ENCODE peak calls at places on chromosomes 13 and 19, in seven cellular contexts. One of them, this sample, is unnamed.

GRCh38 chr13:98923641-98924397 is 54.0 kb downstream of the DOCK9 start:
- DNase-seq in neural progenitor cell: peak
- DNase-seq in fibroblast of lung: no peak
- DNase-seq in GM23248: no peak
- DNase-seq in mammary epithelial cell: no peak
- DNase-seq in astrocyte: no peak
- DNase-seq in GM23338: no peak
- DNase-seq in this sample: no peak

GRCh38 chr19:15124572-15125231 is 17.5 kb downstream of the SYDE1 start:
- DNase-seq in neural progenitor cell: no peak
- DNase-seq in fibroblast of lung: no peak
- DNase-seq in GM23248: peak
- DNase-seq in mammary epithelial cell: peak
- DNase-seq in astrocyte: no peak
- DNase-seq in GM23338: peak
- DNase-seq in this sample: no peak

GRCh38 chr19:58395979-58396627 is 647 bp downstream of the RNF225 start:
- DNase-seq in neural progenitor cell: peak
- DNase-seq in fibroblast of lung: no peak
- DNase-seq in GM23248: peak
- DNase-seq in mammary epithelial cell: no peak
- DNase-seq in astrocyte: no peak
- DNase-seq in GM23338: peak
- DNase-seq in this sample: no peak

GRCh38 chr13:109715902-109716301 is 70.5 kb downstream of the IRS2 start:
- DNase-seq in neural progenitor cell: peak
- DNase-seq in fibroblast of lung: peak
- DNase-seq in GM23248: peak
- DNase-seq in mammary epithelial cell: peak
- DNase-seq in astrocyte: no peak
- DNase-seq in GM23338: no peak
- DNase-seq in this sample: no peak

GRCh38 chr19:8988204-8988603 is 22.0 kb downstream of the MUC16 start:
- DNase-seq in neural progenitor cell: peak
- DNase-seq in fibroblast of lung: no peak
- DNase-seq in GM23248: no peak
- DNase-seq in mammary epithelial cell: no peak
- DNase-seq in astrocyte: no peak
- DNase-seq in GM23338: peak
- DNase-seq in this sample: no peak

GRCh38 chr13:99605417-99606321 is 104.4 kb downstream of the TM9SF2 start:
- DNase-seq in neural progenitor cell: peak
- DNase-seq in fibroblast of lung: no peak
- DNase-seq in GM23248: peak
- DNase-seq in mammary epithelial cell: no peak
- DNase-seq in astrocyte: peak
- DNase-seq in GM23338: peak
- DNase-seq in this sample: no peak

GRCh38 chr13:101398191-101398590 is 18.1 kb downstream of the NALCN start:
- DNase-seq in neural progenitor cell: no peak
- DNase-seq in fibroblast of lung: peak
- DNase-seq in GM23248: peak
- DNase-seq in mammary epithelial cell: peak
- DNase-seq in astrocyte: peak
- DNase-seq in GM23338: no peak
- DNase-seq in this sample: no peak

GRCh38 chr13:40980466-40980865 is 38.6 kb downstream of the ELF1 start:
- DNase-seq in neural progenitor cell: no peak
- DNase-seq in fibroblast of lung: no peak
- DNase-seq in GM23248: no peak
- DNase-seq in mammary epithelial cell: no peak
- DNase-seq in astrocyte: no peak
- DNase-seq in GM23338: no peak
- DNase-seq in this sample: no peak

GRCh38 chr13:60691268-60691667 is 294.2 kb downstream of the TDRD3 start:
- DNase-seq in neural progenitor cell: no peak
- DNase-seq in fibroblast of lung: no peak
- DNase-seq in GM23248: no peak
- DNase-seq in mammary epithelial cell: no peak
- DNase-seq in astrocyte: no peak
- DNase-seq in GM23338: no peak
- DNase-seq in this sample: no peak

GRCh38 chr19:48950159-48950558 is 4.5 kb upstream of the BAX start:
- DNase-seq in neural progenitor cell: no peak
- DNase-seq in fibroblast of lung: no peak
- DNase-seq in GM23248: no peak
- DNase-seq in mammary epithelial cell: no peak
- DNase-seq in astrocyte: no peak
- DNase-seq in GM23338: no peak
- DNase-seq in this sample: no peak

GRCh38 chr13:51683537-51684050 is 99.3 kb downstream of the WDFY2 start:
- DNase-seq in neural progenitor cell: no peak
- DNase-seq in fibroblast of lung: no peak
- DNase-seq in GM23248: no peak
- DNase-seq in mammary epithelial cell: no peak
- DNase-seq in astrocyte: no peak
- DNase-seq in GM23338: peak
- DNase-seq in this sample: no peak

GRCh38 chr19:23254141-23254910 is 4.1 kb upstream of the ZNF724 start:
- DNase-seq in neural progenitor cell: peak
- DNase-seq in fibroblast of lung: no peak
- DNase-seq in GM23248: no peak
- DNase-seq in mammary epithelial cell: no peak
- DNase-seq in astrocyte: no peak
- DNase-seq in GM23338: no peak
- DNase-seq in this sample: no peak

GRCh38 chr19:10655457-10656312 is 1.5 kb downstream of the ILF3 start:
- DNase-seq in neural progenitor cell: peak
- DNase-seq in fibroblast of lung: no peak
- DNase-seq in GM23248: peak
- DNase-seq in mammary epithelial cell: peak
- DNase-seq in astrocyte: peak
- DNase-seq in GM23338: peak
- DNase-seq in this sample: no peak

DNA sequence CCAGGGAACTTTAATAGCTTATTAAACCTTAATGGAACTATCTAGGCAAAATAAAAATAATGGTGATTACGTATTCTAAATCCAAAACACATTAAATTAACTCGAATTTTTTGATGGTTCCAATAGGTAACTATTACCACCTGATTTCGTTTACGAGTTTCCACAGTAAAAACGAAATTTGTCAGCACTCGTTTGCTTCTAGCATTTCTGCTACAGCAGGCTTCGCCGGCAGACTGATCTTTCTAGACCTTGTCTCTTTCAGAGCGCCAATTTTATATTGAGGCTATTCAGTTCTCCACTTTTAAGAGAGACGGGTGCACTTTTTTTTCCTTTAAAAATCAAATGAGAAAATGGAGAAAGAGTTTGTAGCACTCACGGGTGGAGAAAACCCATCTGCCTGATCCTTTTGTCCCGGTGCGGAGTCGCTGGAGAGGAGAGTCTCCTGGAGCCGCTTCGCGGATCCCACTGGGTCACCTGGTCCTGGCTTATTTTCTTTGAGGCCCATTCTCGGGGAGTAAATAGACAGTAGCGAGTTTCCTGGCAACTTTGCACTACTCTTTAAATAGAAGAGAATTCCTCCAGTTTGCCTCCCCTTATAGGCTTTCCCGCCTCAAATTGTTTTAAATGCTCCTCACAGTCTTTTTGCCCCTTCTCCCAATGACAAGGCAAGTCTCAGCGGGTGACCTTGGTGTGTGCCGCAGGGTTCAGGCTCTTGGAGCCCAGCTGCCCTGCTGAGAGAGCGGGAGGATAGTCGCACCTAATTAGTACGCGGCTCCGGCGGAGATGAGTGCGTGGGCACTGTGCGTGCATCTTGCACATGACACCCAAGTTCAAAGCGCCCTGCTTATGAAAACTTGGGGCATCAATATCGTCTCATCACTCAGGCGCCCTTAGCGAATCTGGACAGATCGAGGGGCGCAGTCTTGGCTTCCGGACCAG is 117.0 kb downstream of the KCNRG start:
- DNase-seq in neural progenitor cell: peak
- DNase-seq in fibroblast of lung: peak
- DNase-seq in GM23248: no peak
- DNase-seq in mammary epithelial cell: no peak
- DNase-seq in astrocyte: no peak
- DNase-seq in GM23338: peak
- DNase-seq in this sample: no peak
- TF ChIP-seq EZH2 in neural progenitor cell: no peak
- TF ChIP-seq EZH2 in fibroblast of lung: no peak
- TF ChIP-seq EZH2 in GM23248: no peak
- TF ChIP-seq EZH2 in mammary epithelial cell: no peak
- TF ChIP-seq EZH2 in astrocyte: peak
- TF ChIP-seq EZH2 in GM23338: peak
- TF ChIP-seq EZH2 in this sample: no peak

GRCh38 chr19:2037676-2038255 is 13.3 kb downstream of the MKNK2 start:
- DNase-seq in neural progenitor cell: no peak
- DNase-seq in fibroblast of lung: no peak
- DNase-seq in GM23248: no peak
- DNase-seq in mammary epithelial cell: no peak
- DNase-seq in astrocyte: no peak
- DNase-seq in GM23338: no peak
- DNase-seq in this sample: no peak

GRCh38 chr19:2036424-2036823 is 14.6 kb downstream of the MKNK2 start:
- DNase-seq in neural progenitor cell: no peak
- DNase-seq in fibroblast of lung: no peak
- DNase-seq in GM23248: no peak
- DNase-seq in mammary epithelial cell: no peak
- DNase-seq in astrocyte: no peak
- DNase-seq in GM23338: no peak
- DNase-seq in this sample: no peak

GRCh38 chr19:2034729-2035589 is 16.1 kb downstream of the MKNK2 start:
- DNase-seq in neural progenitor cell: peak
- DNase-seq in fibroblast of lung: peak
- DNase-seq in GM23248: peak
- DNase-seq in mammary epithelial cell: no peak
- DNase-seq in astrocyte: no peak
- DNase-seq in GM23338: peak
- DNase-seq in this sample: no peak

GRCh38 chr19:2033825-2034159 is 17.3 kb downstream of the MKNK2 start:
- DNase-seq in neural progenitor cell: no peak
- DNase-seq in fibroblast of lung: no peak
- DNase-seq in GM23248: no peak
- DNase-seq in mammary epithelial cell: no peak
- DNase-seq in astrocyte: no peak
- DNase-seq in GM23338: no peak
- DNase-seq in this sample: no peak

DNA sequence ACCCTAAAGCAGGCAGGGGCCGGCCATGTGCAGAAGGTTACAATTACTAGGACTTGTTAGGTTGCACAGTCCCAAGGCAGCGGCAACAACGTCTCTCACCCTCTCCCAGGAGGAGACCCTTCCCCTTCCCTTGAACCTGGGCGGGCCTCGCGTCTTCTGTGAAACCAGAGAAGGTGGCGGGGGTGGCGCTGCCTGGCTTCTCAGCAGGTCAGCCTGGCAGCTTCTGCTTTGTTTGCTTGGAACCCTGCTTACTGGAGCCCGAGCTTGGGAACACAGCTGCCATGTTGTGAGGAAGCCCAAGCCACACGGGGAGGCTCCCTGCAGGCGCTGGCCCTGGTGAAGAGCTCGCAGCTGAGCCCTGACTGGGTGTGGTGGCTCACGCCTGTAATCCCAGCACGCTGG is 15.5 kb downstream of the MKNK2 start:
- DNase-seq in neural progenitor cell: peak
- DNase-seq in fibroblast of lung: no peak
- DNase-seq in GM23248: no peak
- DNase-seq in mammary epithelial cell: no peak
- DNase-seq in astrocyte: no peak
- DNase-seq in GM23338: peak
- DNase-seq in this sample: no peak
- H3K4me2 ChIP-seq in neural progenitor cell: no peak
- H3K4me2 ChIP-seq in fibroblast of lung: no peak
- H3K4me2 ChIP-seq in GM23248: no peak
- H3K4me2 ChIP-seq in mammary epithelial cell: no peak
- H3K4me2 ChIP-seq in astrocyte: no peak
- H3K4me2 ChIP-seq in GM23338: peak
- H3K4me2 ChIP-seq in this sample: no peak

DNA sequence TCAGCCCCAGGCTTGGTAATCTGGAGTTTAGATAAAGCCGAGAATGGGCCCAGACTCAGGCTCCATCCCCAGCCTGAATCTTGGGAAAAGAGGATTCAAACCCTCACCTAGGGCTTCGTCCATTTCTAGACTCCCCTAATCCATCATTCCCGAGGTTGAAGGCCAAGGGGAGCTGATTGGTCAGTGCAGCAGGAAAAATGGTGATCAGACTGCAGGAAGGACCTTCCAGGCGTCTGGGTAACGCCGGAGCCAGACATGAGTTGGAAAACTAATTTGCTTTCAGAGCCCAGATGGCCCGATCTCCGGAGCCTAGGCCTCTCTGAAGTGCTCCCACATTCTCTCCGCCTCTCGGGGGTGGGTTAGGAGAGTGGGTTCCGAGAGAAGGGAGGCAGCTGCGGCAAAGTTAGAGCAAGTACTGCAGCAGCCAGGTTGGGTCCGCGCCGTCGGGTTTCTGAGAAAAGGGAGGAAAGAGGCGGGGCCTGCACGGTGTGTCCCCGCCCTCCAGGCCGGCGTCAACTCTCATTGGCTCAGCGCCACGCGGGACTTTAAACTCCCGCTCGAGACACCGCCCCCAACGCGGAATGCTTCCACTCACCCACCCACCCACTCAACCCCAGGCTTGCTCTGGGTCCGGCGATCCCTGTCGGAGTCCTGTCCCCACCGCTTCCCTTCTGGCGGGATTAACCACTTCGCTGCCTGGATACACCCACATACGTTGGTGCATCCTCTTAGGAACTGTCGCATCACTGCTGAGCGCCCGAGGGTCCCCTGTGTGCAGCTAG is 788 bp upstream of the RTBDN start:
- DNase-seq in neural progenitor cell: peak
- DNase-seq in fibroblast of lung: no peak
- DNase-seq in GM23248: peak
- DNase-seq in mammary epithelial cell: no peak
- DNase-seq in astrocyte: no peak
- DNase-seq in GM23338: peak
- DNase-seq in this sample: no peak
- TF ChIP-seq EZH2 in neural progenitor cell: no peak
- TF ChIP-seq EZH2 in fibroblast of lung: peak
- TF ChIP-seq EZH2 in GM23248: peak
- TF ChIP-seq EZH2 in mammary epithelial cell: no peak
- TF ChIP-seq EZH2 in astrocyte: no peak
- TF ChIP-seq EZH2 in GM23338: no peak
- TF ChIP-seq EZH2 in this sample: no peak

DNA sequence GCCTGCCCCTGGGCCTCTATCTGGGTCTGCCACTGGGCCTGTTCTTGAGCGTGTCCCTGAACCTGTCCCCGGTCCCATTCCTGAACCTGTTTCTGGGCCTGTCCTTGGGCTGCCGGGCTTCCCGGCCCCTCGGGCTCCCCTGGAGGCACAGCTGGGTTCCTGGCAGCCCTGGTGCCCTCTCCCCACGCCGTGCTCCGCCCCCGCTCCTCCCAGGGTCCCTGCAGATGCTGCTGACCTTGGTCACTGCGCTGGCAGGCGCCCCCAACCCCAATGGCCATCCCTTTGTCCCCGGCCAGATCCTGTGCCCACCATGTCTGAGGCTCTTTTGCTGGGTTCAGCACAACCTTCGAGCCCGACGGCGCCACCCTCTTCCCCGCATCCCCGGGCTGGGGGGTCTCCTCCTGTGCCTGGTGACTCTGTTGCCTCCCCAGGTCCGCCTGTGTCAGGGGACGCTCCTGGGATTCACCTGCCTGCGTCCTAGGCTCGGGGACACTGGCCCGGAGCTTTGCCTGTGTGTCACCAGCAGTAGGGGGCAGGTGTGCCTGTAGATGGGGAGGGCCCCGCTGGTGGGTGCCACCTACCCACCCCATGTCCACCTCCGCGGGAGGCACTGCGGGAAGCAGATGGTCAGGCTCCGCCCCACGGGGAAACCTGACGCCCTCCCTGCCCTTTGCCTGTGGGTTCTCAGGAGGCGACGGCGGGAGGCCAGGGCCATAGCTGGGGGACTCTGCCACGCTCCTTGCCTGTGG is 41.0 kb upstream of the GRTP1 start:
- DNase-seq in neural progenitor cell: no peak
- DNase-seq in fibroblast of lung: no peak
- DNase-seq in GM23248: no peak
- DNase-seq in mammary epithelial cell: no peak
- DNase-seq in astrocyte: no peak
- DNase-seq in GM23338: no peak
- DNase-seq in this sample: no peak
- H3K4me2 ChIP-seq in neural progenitor cell: no peak
- H3K4me2 ChIP-seq in fibroblast of lung: no peak
- H3K4me2 ChIP-seq in GM23248: no peak
- H3K4me2 ChIP-seq in mammary epithelial cell: no peak
- H3K4me2 ChIP-seq in astrocyte: no peak
- H3K4me2 ChIP-seq in GM23338: no peak
- H3K4me2 ChIP-seq in this sample: no peak

This sample was measured in GM12878.